ENCODE peak calls at places on chromosomes 12 and 14, in five cellular contexts. K is tibial nerve, C is mammary epithelial cell, R is RWPE2, A is fibroblast of the aortic adventitia. X is an unnamed sample.

GRCh38 chr12:51171884-51172514 is 936 bp downstream of the TFCP2 start:
- DNase-seq in K (peak), C (peak), R (no peak), A (peak), X (peak)

GRCh38 chr14:58048219-58048618 is 103.8 kb downstream of the ARMH4 start:
- DNase-seq in K (no peak), C (no peak), R (no peak), A (peak), X (no peak)

GRCh38 chr12:52215587-52216031 is 17.4 kb upstream of the KRT7 start:
- DNase-seq in K (no peak), C (peak), R (peak), A (peak), X (no peak)

GRCh38 chr14:103391048-103391447 is 5.8 kb downstream of the MARK3 start:
- DNase-seq in K (peak), C (peak), R (no peak), A (peak), X (peak)

GRCh38 chr12:46342562-46343033 is 30.0 kb downstream of the SLC38A2 start:
- DNase-seq in K (peak), C (peak), R (no peak), A (peak), X (peak)

GRCh38 chr12:112243255-112243965 is 118.0 kb downstream of the TRAFD1 start:
- DNase-seq in K (no peak), C (no peak), R (no peak), A (no peak), X (no peak)

GRCh38 chr12:53505086-53505485 is 2.2 kb downstream of the NPFF start:
- DNase-seq in K (no peak), C (no peak), R (no peak), A (peak), X (peak)

GRCh38 chr14:61619494-61619893 is 75.8 kb upstream of the HIF1A start:
- DNase-seq in K (no peak), C (no peak), R (no peak), A (no peak), X (no peak)

GRCh38 chr14:100387450-100387849 is 64.3 kb downstream of the SLC25A47 start:
- DNase-seq in K (no peak), C (no peak), R (no peak), A (no peak), X (no peak)

GRCh38 chr12:85814116-85814515 is 22.1 kb downstream of the RASSF9 start:
- DNase-seq in K (no peak), C (no peak), R (no peak), A (no peak), X (no peak)

GRCh38 chr12:124231980-124232653 is 62.8 kb upstream of the RFLNA start:
- DNase-seq in K (no peak), C (no peak), R (no peak), A (no peak), X (no peak)

DNA sequence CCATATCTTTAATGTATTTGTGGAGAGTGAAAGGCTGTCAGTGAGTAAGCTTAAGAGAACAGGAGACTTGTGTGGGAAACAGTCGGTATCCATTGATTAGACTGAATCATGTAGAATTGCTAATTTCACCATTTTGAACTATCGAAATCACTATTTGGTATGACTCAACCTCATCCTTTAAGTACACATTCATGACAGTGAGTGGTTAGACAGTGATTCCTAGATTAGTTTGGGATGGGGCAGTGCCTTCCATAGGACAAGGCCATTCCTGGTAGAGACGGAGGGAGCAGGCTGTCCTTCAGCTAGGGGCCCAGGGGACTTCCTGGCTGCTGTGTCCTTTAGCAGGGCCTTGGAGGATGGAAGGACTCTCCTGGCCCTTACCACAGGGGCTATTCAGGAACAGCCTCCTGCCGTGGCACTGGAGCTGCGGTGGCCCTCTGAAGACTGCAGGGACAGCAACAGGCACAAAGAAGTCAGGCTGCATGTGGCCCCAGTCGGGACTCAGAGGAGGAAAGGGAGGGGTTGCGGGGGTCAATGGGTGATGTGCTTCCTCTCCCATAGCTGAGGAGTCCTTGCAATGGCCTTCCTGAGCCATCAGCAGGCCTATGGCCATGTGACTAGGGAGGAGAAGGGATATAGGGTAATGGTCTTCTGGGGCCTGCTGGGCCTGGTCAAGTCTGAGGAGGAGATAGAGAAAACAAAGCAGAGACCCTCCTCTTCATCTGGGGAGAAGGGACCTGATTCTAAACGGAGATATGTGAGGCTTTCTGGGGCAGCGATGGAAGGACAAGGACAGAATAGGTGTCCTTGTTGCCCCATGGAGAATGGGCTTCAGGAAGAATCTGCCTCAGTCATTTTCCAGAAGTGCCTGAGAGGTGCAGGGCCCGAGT is 11.2 kb downstream of the SERPINA1 start:
- DNase-seq in K (no peak), C (no peak), R (no peak), A (no peak), X (no peak)
- TF ChIP-seq CTCF in K (no peak), C (no peak), R (no peak), A (no peak), X (no peak)

GRCh38 chr14:20306079-20306423 is 300 bp upstream of the TTC5 start:
- DNase-seq in K (no peak), C (no peak), R (no peak), A (no peak), X (no peak)
- H3K4me3 ChIP-seq in K (peak), C (peak), R (peak), A (no peak), X (no peak)

GRCh38 chr12:68871899-68872298 is 61.1 kb downstream of the CPM start:
- DNase-seq in K (no peak), C (no peak), R (no peak), A (peak), X (peak)
- TF ChIP-seq CTCF in K (no peak), C (peak), R (peak), A (peak), X (peak)

GRCh38 chr12:108615918-108616317 is 17.8 kb downstream of the SELPLG start:
- DNase-seq in K (no peak), C (no peak), R (no peak), A (no peak), X (no peak)
- H3K4me3 ChIP-seq in K (no peak), C (no peak), R (no peak), A (no peak), X (no peak)

DNA sequence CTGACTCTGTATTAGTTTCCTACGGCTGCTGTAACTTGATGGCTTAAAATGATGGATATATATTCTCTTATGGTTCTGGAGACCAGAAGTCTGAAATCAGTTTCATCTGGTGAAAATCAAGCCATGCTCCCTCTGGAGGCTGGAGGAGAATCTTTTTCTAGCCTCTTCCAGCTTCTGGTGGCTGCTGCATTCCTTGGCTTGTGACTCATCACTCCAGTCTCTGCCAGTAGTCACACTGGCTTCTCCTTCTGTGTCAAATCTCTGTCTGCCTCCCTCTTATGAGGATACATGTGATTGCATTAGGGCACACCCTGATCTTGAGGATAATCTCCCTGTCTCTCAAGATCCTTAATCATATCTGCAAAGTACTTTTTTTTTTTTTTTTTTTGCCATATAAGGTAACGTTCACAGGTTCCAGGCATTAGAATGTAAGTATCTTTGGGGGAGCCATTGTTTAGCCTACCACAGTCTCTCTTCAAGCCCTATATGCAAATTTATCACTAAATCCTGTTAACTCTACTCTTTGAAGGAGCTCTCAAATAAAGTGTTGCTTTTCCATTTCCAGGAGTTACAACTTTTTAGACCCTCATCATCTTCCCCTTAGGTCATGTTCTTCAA is 17.8 kb downstream of the DNAL1 start:
- DNase-seq in K (no peak), C (peak), R (peak), A (peak), X (peak)
- TF ChIP-seq CTCF in K (no peak), C (peak), R (peak), A (peak), X (peak)

GRCh38 chr14:54882521-54882920 is 20.1 kb downstream of the GCH1 start:
- DNase-seq in K (no peak), C (no peak), R (no peak), A (peak), X (no peak)

GRCh38 chr14:54877015-54877702 is 25.5 kb downstream of the GCH1 start:
- DNase-seq in K (no peak), C (no peak), R (no peak), A (peak), X (no peak)

GRCh38 chr14:54881235-54881760 is 21.3 kb downstream of the GCH1 start:
- DNase-seq in K (peak), C (peak), R (no peak), A (peak), X (peak)

GRCh38 chr14:54877703-54878021 is 25.0 kb downstream of the GCH1 start:
- DNase-seq in K (no peak), C (no peak), R (no peak), A (no peak), X (no peak)

DNA sequence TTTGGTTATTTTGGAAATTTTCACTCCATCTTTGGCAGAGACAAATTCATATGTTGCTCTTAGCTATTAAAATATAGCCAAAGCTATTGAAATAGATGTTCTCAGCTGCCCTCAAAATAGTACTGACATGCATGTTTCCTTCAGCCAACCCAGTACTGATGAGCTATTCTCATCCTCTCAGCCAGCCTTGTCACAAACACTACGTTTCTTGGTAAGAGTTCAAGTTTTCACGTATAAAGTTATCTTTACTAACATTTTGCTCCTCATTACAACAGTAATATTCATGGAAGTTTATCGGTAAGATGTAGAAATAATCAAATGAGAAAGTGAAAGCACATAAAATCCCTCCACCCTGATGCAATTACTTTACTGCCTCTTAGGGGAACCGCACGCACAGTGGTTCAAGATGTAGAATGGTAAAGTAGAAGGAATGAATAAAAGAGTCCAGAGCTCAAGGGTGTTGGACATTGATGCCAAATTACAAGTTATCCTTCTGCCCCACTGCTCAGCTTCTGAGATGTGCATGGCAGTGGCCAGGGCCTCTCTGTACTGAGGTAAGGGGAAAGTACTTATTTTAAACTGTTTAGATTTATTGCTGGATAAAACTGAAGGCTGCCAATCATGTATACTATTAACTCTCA is 20.7 kb downstream of the GCH1 start:
- DNase-seq in K (peak), C (peak), R (no peak), A (peak), X (peak)
- H3K4me3 ChIP-seq in K (peak), C (peak), R (peak), A (peak), X (peak)

DNA sequence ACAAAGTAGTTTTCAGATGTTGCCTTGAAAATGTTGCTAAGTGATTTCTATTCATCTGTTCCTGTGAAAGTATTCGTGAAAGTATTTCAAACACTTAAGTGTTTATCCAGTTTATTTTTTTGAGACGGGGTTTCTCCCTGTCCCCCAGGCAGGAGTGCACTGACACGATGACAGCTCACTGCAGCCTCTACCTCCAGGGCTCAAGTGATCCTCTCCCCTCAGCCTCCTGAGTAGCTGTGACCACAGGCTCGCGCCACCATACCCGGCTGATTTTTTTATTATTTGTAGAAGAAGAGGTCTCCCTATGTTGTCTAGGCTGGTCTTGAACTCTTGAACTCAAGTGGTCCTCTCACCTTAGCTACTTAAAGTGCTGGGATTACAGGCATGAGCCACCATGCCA is 1.7 kb downstream of the ZDHHC17 start:
- DNase-seq in K (no peak), C (no peak), R (no peak), A (no peak), X (no peak)
- TF ChIP-seq CTCF in K (no peak), C (no peak), R (no peak), A (no peak), X (no peak)

GRCh38 chr12:5186715-5187114 is 143.0 kb downstream of the KCNA5 start:
- DNase-seq in K (no peak), C (no peak), R (no peak), A (no peak), X (no peak)

GRCh38 chr12:5184159-5184558 is 140.5 kb downstream of the KCNA5 start:
- DNase-seq in K (no peak), C (peak), R (no peak), A (no peak), X (no peak)

GRCh38 chr12:5187136-5187535 is 143.5 kb downstream of the KCNA5 start:
- DNase-seq in K (no peak), C (no peak), R (no peak), A (no peak), X (no peak)

GRCh38 chr12:5188413-5188930 is 144.8 kb downstream of the KCNA5 start:
- DNase-seq in K (no peak), C (no peak), R (no peak), A (no peak), X (no peak)

GRCh38 chr12:5185435-5186069 is 141.9 kb downstream of the KCNA5 start:
- DNase-seq in K (no peak), C (no peak), R (no peak), A (no peak), X (no peak)
- H3K4me3 ChIP-seq in K (peak), C (no peak), R (no peak), A (no peak), X (no peak)

GRCh38 chr12:90013409-90013808 is 304.8 kb upstream of the ATP2B1 start:
- DNase-seq in K (no peak), C (no peak), R (no peak), A (no peak), X (no peak)
- TF ChIP-seq CTCF in K (no peak), C (no peak), R (peak), A (no peak), X (peak)